ENCODE peak calls at places on chromosomes 2 and 18, in six cellular contexts. P, C, S, A, D and Y are unnamed samples.

GRCh38 chr2:78682781-78683180 is 342.7 kb upstream of the REG3G start:
- DNase-seq in P (no peak), D (no peak), S (no peak), C (no peak), A (no peak), Y (no peak)

GRCh38 chr2:12684471-12684936 is 32.2 kb upstream of the TRIB2 start:
- DNase-seq in D (peak; percentile 30), C (no peak), S (no peak), A (no peak), P (no peak), Y (no peak)

GRCh38 chr18:22639626-22640025 is 221.9 kb upstream of the CTAGE1 start:
- DNase-seq in C (no peak), D (no peak), A (no peak), S (no peak), P (no peak), Y (no peak)

GRCh38 chr2:190809876-190810525 is 70.6 kb upstream of the GLS start:
- DNase-seq in S (no peak), A (no peak), D (no peak), P (no peak), C (no peak), Y (no peak)

GRCh38 chr2:65228249-65228750 is 669 bp downstream of the ACTR2 start:
- DNase-seq in P (no peak), D (peak; percentile 13), S (peak; percentile 48), C (peak; percentile 84), A (no peak), Y (no peak)

GRCh38 chr2:138274421-138275291 is 226.9 kb upstream of the SPOPL start:
- DNase-seq in C (no peak), D (no peak), S (no peak), P (no peak), A (no peak), Y (no peak)

GRCh38 chr2:164110518-164110917 is 374.7 kb upstream of the FIGN start:
- DNase-seq in A (no peak), C (no peak), P (no peak), D (no peak), S (no peak), Y (no peak)

GRCh38 chr2:119681868-119682220 is 2.8 kb downstream of the TMEM177 start:
- DNase-seq in C (no peak), A (no peak), S (no peak), P (no peak), D (no peak), Y (no peak)

GRCh38 chr2:163157891-163158511 is 319.4 kb upstream of the KCNH7 start:
- DNase-seq in D (no peak), A (no peak), S (no peak), C (no peak), P (no peak), Y (no peak)

GRCh38 chr2:240405654-240406313 is 29.7 kb upstream of the GPC1 start:
- DNase-seq in D (no peak), P (peak; percentile 3), A (no peak), C (no peak), S (no peak), Y (no peak)

GRCh38 chr2:230869691-230870543 is 5.2 kb downstream of the ITM2C start:
- DNase-seq in C (no peak), S (no peak), A (no peak), D (no peak), P (no peak), Y (no peak)

GRCh38 chr2:39519886-39520285 is 82.8 kb upstream of the MAP4K3 start:
- DNase-seq in C (no peak), P (no peak), A (no peak), D (no peak), S (no peak), Y (no peak)

GRCh38 chr18:22559414-22560282 is 141.9 kb upstream of the CTAGE1 start:
- DNase-seq in S (no peak), C (no peak), D (no peak), P (no peak), A (peak; percentile 79), Y (peak; percentile 73)

GRCh38 chr18:79639072-79639829 is 40.4 kb upstream of the CTDP1 start:
- DNase-seq in A (no peak), C (no peak), D (no peak), P (no peak), S (no peak), Y (no peak)

GRCh38 chr2:119240311-119241204 is 16.9 kb downstream of the STEAP3 start:
- DNase-seq in S (peak; percentile 97), A (no peak), C (no peak), D (peak; percentile 98), P (no peak), Y (peak; percentile 73)

GRCh38 chr2:2112416-2113131 is 218.5 kb downstream of the MYT1L start:
- DNase-seq in A (no peak), S (no peak), C (no peak), P (no peak), D (peak; percentile 14), Y (no peak)

GRCh38 chr2:127485694-127486071 is 40.6 kb downstream of the IWS1 start:
- DNase-seq in S (no peak), P (no peak), D (no peak), A (no peak), C (peak; percentile 41), Y (no peak)

GRCh38 chr18:56248613-56249235 is 389.7 kb downstream of the TXNL1 start:
- DNase-seq in P (no peak), D (no peak), C (peak; percentile 3), A (no peak), S (no peak), Y (no peak)

GRCh38 chr2:171763602-171764001 is 76.3 kb downstream of the DYNC1I2 start:
- DNase-seq in S (no peak), P (no peak), C (no peak), A (no peak), D (no peak), Y (no peak)

GRCh38 chr2:5668682-5669267 is 23.4 kb upstream of the SOX11 start:
- DNase-seq in D (no peak), S (no peak), A (no peak), C (no peak), P (no peak), Y (no peak)

GRCh38 chr2:116467243-116467642 is 1347.2 kb upstream of the DDX18 start:
- DNase-seq in C (no peak), D (no peak), S (no peak), A (no peak), P (no peak), Y (no peak)

GRCh38 chr18:484749-485464 is 15.6 kb downstream of the COLEC12 start:
- DNase-seq in A (no peak), S (no peak), C (no peak), D (no peak), P (no peak), Y (no peak)

GRCh38 chr2:97907667-97908066 is 88.1 kb downstream of the TMEM131 start:
- DNase-seq in P (no peak), A (no peak), C (no peak), S (no peak), D (no peak), Y (no peak)

GRCh38 chr18:13300029-13300428 is 81.5 kb downstream of the LDLRAD4 start:
- DNase-seq in D (no peak), A (no peak), C (no peak), P (no peak), S (peak; percentile 74), Y (no peak)

GRCh38 chr2:149089068-149089467 is 50.6 kb downstream of the LYPD6B start:
- DNase-seq in D (no peak), P (no peak), C (no peak), S (no peak), A (no peak), Y (no peak)

GRCh38 chr2:107735206-107735605 is 91.5 kb upstream of the RGPD4 start:
- DNase-seq in P (no peak), S (no peak), D (no peak), C (no peak), A (no peak), Y (no peak)

GRCh38 chr18:48815581-48816324 is 135.0 kb downstream of the SMAD7 start:
- DNase-seq in P (peak; percentile 4), D (no peak), S (no peak), C (no peak), A (no peak), Y (peak; percentile 5)

GRCh38 chr2:69685321-69686048 is 41.9 kb upstream of the AAK1 start:
- DNase-seq in D (no peak), C (peak; percentile 90), S (no peak), A (no peak), P (no peak), Y (no peak)

GRCh38 chr2:229223107-229223506 is 48.0 kb downstream of the PID1 start:
- DNase-seq in C (no peak), D (no peak), A (no peak), S (no peak), P (no peak), Y (no peak)

GRCh38 chr2:223052710-223053261 is 796 bp downstream of the KCNE4 start:
- DNase-seq in C (no peak), S (no peak), P (no peak), D (no peak), A (peak; percentile 49), Y (no peak)